ENCODE peak calls at places on chromosomes 12 and 14, in five cellular contexts. X is NCI-H1694; G is iPS-NIHi11; L is activated CD4-positive, alpha-beta T cell treated with anti-CD3 and anti-CD28 coated beads, Interleukin-2, amount 50 U/mL, for 1 hour; A is left ventricle myocardium inferior. N is an unnamed sample.

GRCh38 chr12:20865873-20866272 is 55.4 kb downstream of the SLCO1B3 start:
- DNase-seq in X (no peak), G (no peak), L (no peak), A (no peak), N (no peak)

GRCh38 chr12:77236066-77236465 is 170.7 kb upstream of the E2F7 start:
- DNase-seq in X (no peak), G (no peak), L (no peak), A (no peak), N (no peak)

GRCh38 chr14:60544659-60545058 is 35.7 kb downstream of the SIX6 start:
- DNase-seq in X (no peak), G (no peak), L (no peak), A (no peak), N (no peak)

GRCh38 chr14:67137744-67138371 is 51.4 kb upstream of the GARIN2 start:
- DNase-seq in X (no peak), G (peak), L (no peak), A (no peak), N (no peak)

GRCh38 chr14:23556700-23557440 is 799 bp downstream of the THTPA start:
- DNase-seq in X (no peak), G (no peak), L (no peak), A (no peak), N (no peak)

GRCh38 chr12:62698701-62699101 is 232.1 kb downstream of the MON2 start:
- DNase-seq in X (no peak), G (no peak), L (no peak), A (no peak), N (no peak)

GRCh38 chr12:31756977-31757420 is 28.2 kb upstream of the AMN1 start:
- DNase-seq in X (no peak), G (no peak), L (no peak), A (no peak), N (no peak)

GRCh38 chr14:55536208-55536708 is 43.7 kb upstream of the KTN1 start:
- DNase-seq in X (no peak), G (no peak), L (no peak), A (no peak), N (no peak)

GRCh38 chr12:110741795-110742717 is 635 bp downstream of the PPP1CC start:
- DNase-seq in X (no peak), G (peak), L (no peak), A (no peak), N (peak)

GRCh38 chr12:11630046-11630706 is 19.3 kb upstream of the ETV6 start:
- DNase-seq in X (peak), G (no peak), L (no peak), A (no peak), N (no peak)

GRCh38 chr14:94037954-94038353 is 11.8 kb downstream of the OTUB2 start:
- DNase-seq in X (no peak), G (no peak), L (no peak), A (no peak), N (no peak)

GRCh38 chr14:50113381-50113811 is 3.0 kb downstream of the VCPKMT start:
- DNase-seq in X (no peak), G (no peak), L (no peak), A (no peak), N (peak)

GRCh38 chr14:75267141-75267601 is 11.5 kb upstream of the FOS start:
- DNase-seq in X (no peak), G (no peak), L (no peak), A (no peak), N (no peak)

N was measured in B cell.